ENCODE peak calls at places on chromosomes 1 and 21, in four cellular contexts. N is left ventricle myocardium inferior; X is WERI-Rb-1; D is stimulated activated effector memory CD8-positive, alpha-beta T cell treated with anti-CD3 and anti-CD28 coated beads, Interleukin-12 subunit alpha, Interleukin-12 subunit beta, amount 100 ng/mL, for 72 hours. Z is an unnamed sample.

GRCh38 chr21:14259669-14260458 is 43.9 kb downstream of the RBM11 start:
- DNase-seq in N (no peak), X (no peak), D (no peak), Z (peak; percentile 12)

GRCh38 chr1:23908453-23909341 is 4.5 kb downstream of the CNR2 start:
- DNase-seq in N (no peak), X (no peak), D (no peak), Z (no peak)

GRCh38 chr1:113255728-113256347 is 134.5 kb upstream of the MAGI3 start:
- DNase-seq in N (no peak), X (no peak), D (no peak), Z (no peak)

GRCh38 chr1:208254862-208255261 is 10.7 kb upstream of the PLXNA2 start:
- DNase-seq in N (no peak), X (no peak), D (no peak), Z (no peak)

GRCh38 chr1:33094971-33095604 is 14.1 kb downstream of the AZIN2 start:
- DNase-seq in N (no peak), X (peak; percentile 70), D (no peak), Z (no peak)

GRCh38 chr21:39687069-39687468 is 57.9 kb upstream of the IGSF5 start:
- DNase-seq in N (no peak), X (no peak), D (no peak), Z (no peak)

GRCh38 chr1:217407426-217407825 is 223.5 kb downstream of the GPATCH2 start:
- DNase-seq in N (no peak), X (no peak), D (no peak), Z (no peak)

GRCh38 chr1:64038965-64039926 is 164.2 kb upstream of the UBE2U start:
- DNase-seq in N (no peak), X (no peak), D (no peak), Z (no peak)

GRCh38 chr1:26345718-26346117 is 8.2 kb downstream of the CRYBG2 start:
- DNase-seq in N (no peak), X (no peak), D (no peak), Z (no peak)

Z was measured in central memory CD4-positive, alpha-beta T cell.